ENCODE peak calls at places on chromosomes 11 and 22, in nine cellular contexts. W is mesendoderm; B is fibroblast of lung; Q is naive thymus-derived CD4-positive, alpha-beta T cell; D is aorta; M is spleen; C is IMR-90; O is lung; E is lower lobe of right lung. S is an unnamed sample.

GRCh38 chr11:44561275-44561781 is 4.1 kb upstream of the CD82 start:
- DNase-seq in Q (no peak), O (no peak), M (no peak), C (peak; percentile 39), D (no peak), W (no peak), E (no peak), B (peak; percentile 39), S (no peak)

GRCh38 chr22:46749682-46750529 is 11.9 kb upstream of the CERK start:
- DNase-seq in W (no peak), O (no peak), M (no peak), E (no peak), Q (no peak), C (no peak), B (no peak), D (peak; percentile 41), S (no peak)

GRCh38 chr11:59857444-59858434 is 8.5 kb downstream of the TCN1 start:
- DNase-seq in B (peak; percentile 50), W (peak; percentile 89), O (no peak), D (no peak), M (no peak), E (no peak), C (no peak), Q (no peak), S (no peak)

GRCh38 chr22:38069372-38070249 is 12.4 kb downstream of the PICK1 start:
- DNase-seq in C (peak; percentile 29), Q (no peak), E (no peak), D (peak; percentile 94), M (no peak), O (no peak), B (peak; percentile 7), W (no peak), S (no peak)

GRCh38 chr11:74678591-74679512 is 52.4 kb downstream of the CHRDL2 start:
- DNase-seq in E (no peak), C (peak; percentile 44), D (no peak), Q (no peak), B (peak; percentile 41), O (no peak), W (no peak), M (peak; percentile 17), S (no peak)

GRCh38 chr22:36979016-36979415 is 40.2 kb downstream of the TST start:
- DNase-seq in C (no peak), W (no peak), Q (no peak), D (no peak), O (no peak), M (no peak), E (no peak), B (no peak), S (no peak)

GRCh38 chr11:96091476-96091875 is 167.6 kb upstream of the MTMR2 start:
- DNase-seq in O (no peak), Q (peak; percentile 23), B (no peak), E (no peak), M (no peak), C (peak; percentile 27), W (peak; percentile 56), D (no peak), S (no peak)

GRCh38 chr22:50678218-50678650 is 5.6 kb downstream of the SHANK3 start:
- DNase-seq in E (no peak), D (no peak), O (peak; percentile 23), C (no peak), Q (no peak), B (no peak), W (no peak), M (peak; percentile 59), S (no peak)

GRCh38 chr11:565921-566509 is 5.2 kb downstream of the RASSF7 start:
- DNase-seq in W (peak; percentile 74), D (no peak), B (no peak), Q (no peak), O (no peak), E (no peak), C (no peak), M (peak; percentile 75), S (no peak)

GRCh38 chr22:35102663-35103062 is 36.7 kb downstream of the ISX start:
- DNase-seq in M (no peak), C (peak; percentile 2), W (peak; percentile 90), D (no peak), E (peak; percentile 48), B (peak; percentile 1), O (peak; percentile 35), Q (no peak), S (no peak)

GRCh38 chr11:86108146-86108545 is 39.3 kb upstream of the PICALM start:
- DNase-seq in Q (no peak), W (no peak), C (no peak), O (no peak), E (no peak), M (no peak), B (no peak), D (no peak), S (no peak)

GRCh38 chr22:39997939-39998726 is 3.4 kb downstream of the FAM83F start:
- DNase-seq in M (no peak), E (no peak), B (peak; percentile 47), C (peak; percentile 36), D (no peak), Q (no peak), O (no peak), W (peak; percentile 92), S (no peak)

GRCh38 chr22:36329217-36330078 is 58.3 kb downstream of the MYH9 start:
- DNase-seq in E (peak; percentile 75), O (peak; percentile 64), D (peak; percentile 92), B (peak; percentile 99), C (peak; percentile 97), W (peak; percentile 100), M (peak; percentile 78), Q (peak; percentile 37), S (peak; percentile 81)

GRCh38 chr11:78373689-78374088 is 43.9 kb downstream of the GAB2 start:
- DNase-seq in M (no peak), W (no peak), E (no peak), O (no peak), C (no peak), D (no peak), B (no peak), Q (no peak), S (no peak)

DNA sequence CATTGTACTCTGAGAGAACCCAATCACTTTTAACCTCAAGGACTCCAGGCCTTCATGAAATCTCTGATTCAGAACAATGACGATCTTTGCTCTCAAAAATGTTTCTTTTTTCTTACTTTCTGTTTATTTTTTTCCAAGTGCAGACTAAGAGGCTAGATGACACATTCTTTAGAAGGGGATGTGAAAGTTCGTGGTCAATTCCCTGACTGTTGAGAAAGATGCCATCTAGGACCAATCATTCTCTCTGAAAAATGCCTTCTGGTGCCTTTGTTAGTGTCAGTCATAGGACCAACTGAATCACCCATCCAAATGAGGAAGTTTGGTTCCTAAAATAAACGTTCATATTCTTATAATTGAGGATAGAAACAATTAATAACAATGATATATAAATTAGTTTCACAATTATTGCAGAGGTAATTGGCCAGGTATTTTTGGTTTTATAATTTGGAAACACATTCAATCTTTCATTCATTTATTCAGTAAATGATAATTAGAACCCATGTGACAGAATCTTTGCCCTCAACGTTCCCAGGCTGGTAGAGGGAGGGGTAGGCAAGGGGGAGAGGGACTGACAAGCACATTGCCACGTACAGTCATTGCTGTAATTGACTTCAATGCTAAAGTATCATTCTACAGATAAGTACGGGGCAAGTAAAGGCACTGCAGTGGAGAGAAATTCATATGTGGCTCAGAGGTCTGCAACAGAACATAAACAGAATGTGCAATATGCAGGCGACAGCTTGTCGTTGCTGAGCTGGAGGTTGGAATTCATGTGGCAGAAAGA is 333.4 kb upstream of the MPPED2 start:
- DNase-seq in W (no peak), C (peak; percentile 39), B (peak; percentile 50), M (no peak), Q (no peak), D (no peak), E (no peak), O (no peak), S (no peak)
- H3K36me3 ChIP-seq in W (no peaks in the 10 kb centered on the region), C (no peaks in the 10 kb centered on the region), B (no peaks in the 10 kb centered on the region), M (no peaks in the 10 kb centered on the region), Q (no peaks in the 10 kb centered on the region), D (no peaks in the 10 kb centered on the region), E (no peaks in the 10 kb centered on the region), O (no peaks in the 10 kb centered on the region), S (no peaks in the 10 kb centered on the region)

DNA sequence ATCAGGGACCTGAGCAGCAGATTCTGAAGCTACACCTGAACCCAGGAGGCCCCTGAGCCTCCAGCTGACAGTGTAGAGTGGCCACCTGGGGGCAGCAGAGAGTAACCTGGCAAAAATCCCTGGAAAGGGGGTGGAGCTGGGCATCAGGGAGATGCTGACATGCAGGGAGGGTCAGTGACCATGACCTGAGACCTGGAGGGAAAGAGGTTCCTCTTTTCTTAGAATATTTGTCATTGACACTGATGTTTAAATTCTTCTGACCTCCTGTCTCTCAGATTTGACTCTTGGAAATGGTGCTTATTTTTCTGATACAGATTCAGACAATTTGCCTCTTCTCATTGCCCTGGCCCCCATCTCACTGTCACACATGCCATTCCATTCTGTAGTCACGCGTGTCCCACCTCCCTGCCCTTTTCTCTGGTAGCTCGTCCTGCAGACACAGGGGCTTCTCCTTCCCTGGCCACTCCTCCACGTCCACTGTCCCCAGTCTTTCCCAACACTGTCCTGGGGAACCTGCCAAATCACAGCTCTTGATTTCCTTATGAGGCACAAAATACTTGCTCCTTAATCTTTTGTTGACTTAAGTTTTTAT is 117.2 kb upstream of the IGLL5 start:
- DNase-seq in Q (peak; percentile 20), W (peak; percentile 59), D (no peak), E (no peak), O (peak; percentile 54), C (no peak), B (peak; percentile 4), M (no peak), S (no peak)
- H3K4me3 ChIP-seq in Q (no peak overlapping the region), W (no peak overlapping the region), D (no peak overlapping the region), E (no peak overlapping the region), O (no peak overlapping the region), C (no peak overlapping the region), B (no peak overlapping the region), M (no peak overlapping the region), S (no peak overlapping the region)

DNA sequence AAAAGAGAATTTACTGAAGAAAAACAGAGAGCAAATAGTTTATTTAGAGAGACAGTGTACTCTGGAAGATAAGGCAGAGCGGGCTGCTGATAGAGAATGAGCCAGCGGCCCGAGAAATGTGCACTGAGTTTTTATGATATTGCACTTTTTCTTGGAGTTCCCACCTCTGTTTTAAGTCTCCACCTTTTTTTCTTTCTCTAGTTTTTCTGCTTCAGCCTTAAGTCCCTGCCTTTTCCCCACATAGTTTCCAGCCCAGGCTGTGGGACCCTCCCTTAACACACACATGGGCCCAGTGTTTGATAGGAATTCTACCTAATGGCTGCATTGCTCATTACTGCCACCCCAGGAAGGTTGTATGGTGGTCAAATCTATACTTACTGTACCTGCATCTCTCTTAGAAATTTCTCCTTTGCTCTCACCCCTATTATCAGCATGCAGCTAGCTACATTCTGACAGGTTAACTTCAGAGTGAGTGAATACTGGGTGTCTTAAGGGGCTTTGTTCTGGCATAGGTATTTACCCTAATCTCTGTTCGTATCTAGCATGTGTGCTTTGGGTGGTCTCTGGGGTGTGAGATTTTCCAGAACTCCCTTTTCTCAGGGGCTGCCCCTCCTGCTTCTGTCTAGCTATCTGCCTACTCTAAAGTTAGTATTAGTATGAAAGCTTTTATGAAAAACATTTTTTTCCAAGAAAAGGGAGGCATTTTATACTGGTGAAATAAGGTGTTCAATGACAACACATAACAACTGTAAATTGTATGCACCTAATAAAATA is 127.3 kb upstream of the TOP3B start:
- DNase-seq in D (no peak), W (peak; percentile 41), M (no peak), Q (no peak), O (no peak), C (no peak), B (no peak), E (no peak), S (no peak)
- H3K27ac ChIP-seq in D (no peak overlapping the region), W (no peak overlapping the region), M (no peak overlapping the region), Q (no peak overlapping the region), O (no peak overlapping the region), C (peak overlapping the region; percentile 48), B (no peak overlapping the region), E (no peak overlapping the region), S (no peak overlapping the region)

GRCh38 chr11:111177037-111177988 is 68.2 kb upstream of the POU2AF2 start:
- DNase-seq in D (no peak), Q (no peak), C (no peak), W (no peak), E (no peak), M (no peak), O (no peak), B (no peak), S (no peak)
- H3K36me3 ChIP-seq in D (no peaks in the 10 kb centered on the region), Q (no peaks in the 10 kb centered on the region), C (no peaks in the 10 kb centered on the region), W (no peaks in the 10 kb centered on the region), E (no peaks in the 10 kb centered on the region), M (no peaks in the 10 kb centered on the region), O (no peaks in the 10 kb centered on the region), B (no peaks in the 10 kb centered on the region), S (no peaks in the 10 kb centered on the region)